ENCODE peak calls at places on chromosomes 1 and 21, in five cellular contexts. A is ovary; R is brain microvascular endothelial cell; L is CD8-positive, alpha-beta T cell; U is astrocyte. F is an unnamed sample.

GRCh38 chr1:33099290-33100118 is 18.6 kb downstream of the AZIN2 start:
- DNase-seq in A (no peak), R (peak), L (peak), U (peak), F (peak)

GRCh38 chr1:205914730-205915129 is 28.5 kb downstream of the SLC26A9 start:
- DNase-seq in A (no peak), R (no peak), L (no peak), U (no peak), F (no peak)

GRCh38 chr1:3430406-3430805 is 24.1 kb upstream of the ARHGEF16 start:
- DNase-seq in A (no peak), R (no peak), L (no peak), U (no peak), F (no peak)

GRCh38 chr1:155253208-155253607 is 2.1 kb downstream of the ENTREP3 start:
- DNase-seq in A (no peak), R (no peak), L (no peak), U (no peak), F (no peak)

GRCh38 chr1:175822575-175822974 is 79.2 kb upstream of the TNR start:
- DNase-seq in A (no peak), R (no peak), L (no peak), U (peak), F (peak)

GRCh38 chr1:212752256-212752933 is 39.2 kb downstream of the NSL1 start:
- DNase-seq in A (no peak), R (no peak), L (no peak), U (peak), F (peak)

GRCh38 chr1:57235782-57236181 is 188.1 kb downstream of the DAB1 start:
- DNase-seq in A (no peak), R (no peak), L (no peak), U (no peak), F (no peak)

GRCh38 chr1:10613340-10613739 is 138.6 kb downstream of the PEX14 start:
- DNase-seq in A (no peak), R (no peak), L (no peak), U (no peak), F (no peak)

GRCh38 chr1:2322065-2322571 is 69.2 kb downstream of the MORN1 start:
- DNase-seq in A (peak), R (peak), L (no peak), U (peak), F (peak)

GRCh38 chr1:157951219-157951618 is 42.2 kb upstream of the KIRREL1 start:
- DNase-seq in A (no peak), R (no peak), L (no peak), U (no peak), F (no peak)

GRCh38 chr21:46424062-46424591 is 34.6 kb upstream of the DIP2A start:
- DNase-seq in A (no peak), R (no peak), L (peak), U (no peak), F (no peak)

GRCh38 chr1:154846921-154847442 is 23.1 kb downstream of the KCNN3 start:
- DNase-seq in A (no peak), R (no peak), L (no peak), U (no peak), F (no peak)

GRCh38 chr1:12424150-12424549 is 193.9 kb downstream of the DHRS3 start:
- DNase-seq in A (no peak), R (no peak), L (no peak), U (peak), F (peak)

GRCh38 chr1:41698916-41699860 is 214.7 kb upstream of the EDN2 start:
- DNase-seq in A (no peak), R (no peak), L (no peak), U (no peak), F (no peak)

GRCh38 chr1:201870397-201870796 is 18.3 kb upstream of the SHISA4 start:
- DNase-seq in A (no peak), R (no peak), L (no peak), U (peak), F (no peak)

GRCh38 chr1:91529856-91530255 is 29.2 kb downstream of the CDC7 start:
- DNase-seq in A (no peak), R (peak), L (no peak), U (peak), F (peak)

GRCh38 chr1:4756851-4757580 is 102.6 kb downstream of the AJAP1 start:
- DNase-seq in A (no peak), R (no peak), L (no peak), U (no peak), F (no peak)

GRCh38 chr1:161191971-161192370 is 6.9 kb downstream of the ADAMTS4 start:
- DNase-seq in A (peak), R (no peak), L (no peak), U (no peak), F (no peak)

GRCh38 chr1:84086616-84087015 is 57.5 kb upstream of the PRKACB start:
- DNase-seq in A (no peak), R (no peak), L (no peak), U (no peak), F (no peak)

GRCh38 chr1:170910273-170910672 is 25.1 kb upstream of the MROH9 start:
- DNase-seq in A (no peak), R (peak), L (no peak), U (peak), F (peak)

GRCh38 chr1:228546541-228547463 is 59.6 kb downstream of the RNF187 start:
- DNase-seq in A (peak), R (no peak), L (no peak), U (no peak), F (no peak)

GRCh38 chr21:28018741-28019669 is 973.7 kb downstream of the LTN1 start:
- DNase-seq in A (no peak), R (no peak), L (no peak), U (no peak), F (peak)

GRCh38 chr1:58858344-58858673 is 74.5 kb upstream of the JUN start:
- DNase-seq in A (no peak), R (no peak), L (peak), U (peak), F (no peak)

GRCh38 chr1:110106013-110106941 is 6.0 kb upstream of the UBL4B start:
- DNase-seq in A (peak), R (peak), L (peak), U (peak), F (peak)

GRCh38 chr1:90402893-90403849 is 313.9 kb downstream of the BARHL2 start:
- DNase-seq in A (no peak), R (peak), L (no peak), U (peak), F (peak)

GRCh38 chr1:36458910-36459309 is 5.3 kb downstream of the MRPS15 start:
- DNase-seq in A (no peak), R (no peak), L (no peak), U (no peak), F (no peak)

GRCh38 chr1:60540176-60540575 is 466.6 kb upstream of the C1orf87 start:
- DNase-seq in A (no peak), R (no peak), L (no peak), U (no peak), F (no peak)

GRCh38 chr1:206022766-206023165 is 929 bp downstream of the CTSE start:
- DNase-seq in A (no peak), R (no peak), L (no peak), U (no peak), F (no peak)

GRCh38 chr1:212952596-212952995 is 2.3 kb downstream of the VASH2 start:
- DNase-seq in A (no peak), R (no peak), L (no peak), U (no peak), F (no peak)

GRCh38 chr1:41528106-41528505 is 43.6 kb upstream of the EDN2 start:
- DNase-seq in A (no peak), R (no peak), L (no peak), U (no peak), F (no peak)

GRCh38 chr1:119731741-119732430 is 20.2 kb downstream of the PHGDH start:
- DNase-seq in A (no peak), R (no peak), L (no peak), U (no peak), F (no peak)

GRCh38 chr1:84913025-84913892 is 20.3 kb upstream of the LPAR3 start:
- DNase-seq in A (no peak), R (no peak), L (no peak), U (peak), F (peak)

GRCh38 chr1:234989019-234989418 is 139.6 kb downstream of the TOMM20 start:
- DNase-seq in A (no peak), R (no peak), L (no peak), U (no peak), F (peak)

GRCh38 chr1:40978886-40979240 is 633 bp upstream of the CTPS1 start:
- DNase-seq in A (peak), R (no peak), L (no peak), U (no peak), F (no peak)

GRCh38 chr1:108722292-108722691 is 9.6 kb downstream of the FNDC7 start:
- DNase-seq in A (no peak), R (no peak), L (no peak), U (no peak), F (no peak)

GRCh38 chr1:888297-888696 is 35.4 kb upstream of the SAMD11 start:
- DNase-seq in A (no peak), R (no peak), L (no peak), U (no peak), F (no peak)

GRCh38 chr1:244226440-244226839 is 175.4 kb downstream of the ZBTB18 start:
- DNase-seq in A (no peak), R (no peak), L (no peak), U (peak), F (peak)

GRCh38 chr21:16194851-16195251 is 465.1 kb downstream of the USP25 start:
- DNase-seq in A (no peak), R (peak), L (no peak), U (peak), F (no peak)
- H3K4me3 ChIP-seq in A (peak), R (peak), L (no peak), U (peak), F (peak)

GRCh38 chr1:219808790-219809189 is 119.6 kb downstream of the SLC30A10 start:
- DNase-seq in A (no peak), R (no peak), L (no peak), U (no peak), F (no peak)

GRCh38 chr1:219806020-219806419 is 122.3 kb downstream of the SLC30A10 start:
- DNase-seq in A (no peak), R (no peak), L (no peak), U (no peak), F (no peak)

GRCh38 chr1:219806642-219807041 is 121.7 kb downstream of the SLC30A10 start:
- DNase-seq in A (no peak), R (no peak), L (no peak), U (peak), F (no peak)

GRCh38 chr1:219801433-219801832 is 126.9 kb downstream of the SLC30A10 start:
- DNase-seq in A (no peak), R (no peak), L (no peak), U (no peak), F (peak)

DNA sequence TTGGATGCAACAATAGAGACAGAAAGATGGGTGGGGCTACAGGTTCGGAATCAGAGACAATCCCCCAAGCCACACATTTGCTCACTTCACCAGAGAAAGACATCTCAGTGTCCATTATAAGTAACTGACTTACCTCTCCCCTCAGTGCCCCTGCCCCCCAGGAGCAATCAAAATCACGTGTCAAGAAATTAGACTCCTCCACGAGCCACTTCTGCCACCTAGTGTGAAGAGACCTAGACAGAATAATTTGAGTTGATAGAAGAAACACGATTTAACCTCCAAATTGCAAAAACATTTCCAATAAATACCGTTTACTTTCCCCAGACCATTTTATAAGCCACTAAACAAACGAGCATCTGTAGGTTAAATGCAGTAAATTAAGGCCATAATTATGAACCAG is 123.2 kb downstream of the SLC30A10 start:
- DNase-seq in A (no peak), R (peak), L (no peak), U (no peak), F (no peak)
- TF ChIP-seq CTCF in A (no peak), R (peak), L (no peak), U (peak), F (peak)

GRCh38 chr1:95002167-95002566 is 70.6 kb downstream of the ALG14 start:
- DNase-seq in A (peak), R (no peak), L (no peak), U (no peak), F (no peak)
- H3K4me3 ChIP-seq in A (no peak), R (no peak), L (no peak), U (no peak), F (no peak)

DNA sequence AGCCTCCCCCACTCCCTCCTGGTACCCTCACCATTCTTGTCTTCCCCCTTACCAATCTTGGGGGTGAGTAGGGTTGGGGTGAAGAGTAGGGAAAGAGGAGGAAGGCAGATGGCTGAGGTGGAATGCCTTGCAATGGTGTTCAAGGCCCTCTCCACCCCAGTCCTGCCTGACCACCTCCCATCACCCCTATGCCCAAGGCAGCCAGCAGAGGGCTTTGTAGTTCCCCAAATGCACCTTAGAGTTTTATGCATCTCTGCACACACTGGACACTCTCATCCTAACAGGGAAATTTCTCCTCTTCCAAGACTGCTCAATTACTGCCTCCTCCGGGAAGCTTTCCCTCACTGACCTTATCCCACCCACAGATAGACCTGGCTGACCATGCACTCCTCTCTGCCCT is 15.4 kb downstream of the KIF17 start:
- DNase-seq in A (no peak), R (no peak), L (no peak), U (no peak), F (no peak)
- TF ChIP-seq CTCF in A (no peak), R (peak), L (no peak), U (peak), F (peak)

GRCh38 chr1:158951956-158952355 is 20.6 kb downstream of the PYHIN1 start:
- DNase-seq in A (no peak), R (no peak), L (no peak), U (no peak), F (no peak)
- H3K4me3 ChIP-seq in A (no peak), R (no peak), L (no peak), U (no peak), F (no peak)

DNA sequence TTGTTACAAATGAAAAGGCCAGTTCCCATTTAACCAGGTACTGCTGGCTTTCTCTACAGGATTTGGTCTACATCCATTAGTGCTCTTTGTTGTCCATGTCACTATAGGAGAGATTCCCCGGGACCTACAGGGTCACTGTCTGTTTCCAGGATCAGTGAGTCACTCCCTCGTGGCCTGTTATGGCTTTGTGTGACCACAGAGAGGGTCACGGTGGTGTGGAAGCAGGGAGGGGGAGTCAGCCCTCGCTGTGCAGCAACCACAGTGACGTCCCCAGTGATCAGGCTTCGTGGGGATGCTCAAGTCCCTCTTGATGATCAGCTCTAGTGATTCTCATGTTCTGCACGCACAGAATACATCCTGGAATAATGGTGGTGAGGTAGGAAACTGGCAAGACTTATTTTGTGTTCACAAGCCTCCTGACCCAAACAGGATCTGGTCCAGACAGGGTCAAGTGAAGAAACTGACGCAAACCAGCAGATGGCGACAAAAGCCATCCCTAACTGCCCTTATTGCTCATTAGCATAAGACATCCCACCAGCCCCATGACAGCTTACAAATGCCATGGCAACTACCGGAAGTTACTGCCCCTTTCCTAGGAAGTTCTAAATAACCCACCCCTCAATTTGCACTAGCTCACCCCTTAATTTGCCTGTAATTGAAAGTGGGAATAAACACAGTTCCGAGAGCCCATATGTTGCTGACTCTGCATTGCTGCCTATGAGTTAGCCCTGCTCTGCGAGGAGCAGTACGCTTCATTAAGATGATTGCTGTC is 98.5 kb downstream of the DISC1 start:
- DNase-seq in A (no peak), R (peak), L (no peak), U (peak), F (peak)
- TF ChIP-seq CTCF in A (no peak), R (peak), L (no peak), U (peak), F (peak)

GRCh38 chr1:63073530-63074306 is 248.6 kb upstream of the FOXD3 start:
- DNase-seq in A (no peak), R (no peak), L (no peak), U (no peak), F (peak)
- H3K4me3 ChIP-seq in A (no peak), R (peak), L (no peak), U (peak), F (no peak)

GRCh38 chr1:207711285-207711684 is 40.6 kb upstream of the CD46 start:
- DNase-seq in A (no peak), R (peak), L (no peak), U (no peak), F (no peak)
- TF ChIP-seq CTCF in A (no peak), R (no peak), L (no peak), U (no peak), F (no peak)

F was measured in foreskin fibroblast.